ENCODE peak calls at places on chromosomes 11 and 22, in eight cellular contexts. E, V, U, O, C, I, K and R are unnamed samples.

GRCh38 chr11:26297179-26297970 is 34.6 kb upstream of the ANO3 start:
- DNase-seq in E (peak), V (peak), U (no peak), O (no peak), C (no peak), I (no peak), K (no peak), R (no peak)

GRCh38 chr22:35217541-35217940 is 39.8 kb upstream of the HMGXB4 start:
- DNase-seq in E (no peak), V (no peak), U (no peak), O (no peak), C (no peak), I (no peak), K (no peak), R (no peak)

GRCh38 chr11:12581923-12582322 is 92.3 kb upstream of the TEAD1 start:
- DNase-seq in E (peak), V (peak), U (no peak), O (no peak), C (no peak), I (no peak), K (no peak), R (peak)

GRCh38 chr22:47124451-47124881 is 362.0 kb downstream of the TBC1D22A start:
- DNase-seq in E (no peak), V (no peak), U (no peak), O (no peak), C (no peak), I (no peak), K (no peak), R (no peak)

GRCh38 chr11:34977039-34977906 is 60.9 kb downstream of the PDHX start:
- DNase-seq in E (no peak), V (peak), U (no peak), O (no peak), C (no peak), I (no peak), K (no peak), R (no peak)

GRCh38 chr11:110156503-110156902 is 63.3 kb downstream of the ZC3H12C start:
- DNase-seq in E (no peak), V (no peak), U (no peak), O (no peak), C (no peak), I (no peak), K (no peak), R (no peak)

GRCh38 chr22:20014526-20015186 is 2.0 kb downstream of the ARVCF start:
- DNase-seq in E (no peak), V (no peak), U (no peak), O (no peak), C (no peak), I (no peak), K (no peak), R (no peak)

GRCh38 chr22:39087881-39088687 is 9.0 kb upstream of the APOBEC3H start:
- DNase-seq in E (peak), V (no peak), U (no peak), O (peak), C (no peak), I (peak), K (no peak), R (no peak)

GRCh38 chr11:126716456-126717083 is 284.0 kb downstream of the KIRREL3 start:
- DNase-seq in E (peak), V (peak), U (peak), O (peak), C (no peak), I (no peak), K (peak), R (peak)

GRCh38 chr22:39234157-39234793 is 10.5 kb downstream of the PDGFB start:
- DNase-seq in E (no peak), V (no peak), U (no peak), O (peak), C (no peak), I (no peak), K (no peak), R (no peak)

GRCh38 chr22:20378110-20378509 is 15.8 kb upstream of the ZNF74 start:
- DNase-seq in E (no peak), V (no peak), U (no peak), O (no peak), C (no peak), I (no peak), K (no peak), R (no peak)

GRCh38 chr11:34552270-34552669 is 38.7 kb upstream of the ELF5 start:
- DNase-seq in E (no peak), V (no peak), U (no peak), O (no peak), C (no peak), I (no peak), K (no peak), R (peak)

GRCh38 chr11:121473064-121473777 is 20.5 kb upstream of the SORL1-AS1 start:
- DNase-seq in E (no peak), V (no peak), U (no peak), O (no peak), C (no peak), I (no peak), K (no peak), R (no peak)

GRCh38 chr11:60924906-60925684 is 835 bp downstream of the TMEM132A start:
- DNase-seq in E (no peak), V (no peak), U (no peak), O (no peak), C (no peak), I (no peak), K (no peak), R (no peak)

GRCh38 chr11:100932474-100933100 is 197.0 kb downstream of the PGR start:
- DNase-seq in E (peak), V (peak), U (no peak), O (no peak), C (no peak), I (no peak), K (no peak), R (no peak)

GRCh38 chr22:39208013-39208680 is 36.6 kb downstream of the PDGFB start:
- DNase-seq in E (no peak), V (no peak), U (no peak), O (peak), C (no peak), I (peak), K (no peak), R (no peak)

GRCh38 chr11:57240757-57241156 is 3.7 kb upstream of the APLNR start:
- DNase-seq in E (no peak), V (no peak), U (no peak), O (no peak), C (no peak), I (no peak), K (no peak), R (no peak)

GRCh38 chr11:119910056-119910455 is 181.1 kb upstream of the NECTIN1 start:
- DNase-seq in E (no peak), V (no peak), U (peak), O (no peak), C (no peak), I (no peak), K (peak), R (no peak)

GRCh38 chr11:72613977-72614376 is 60.2 kb downstream of the PDE2A start:
- DNase-seq in E (peak), V (no peak), U (no peak), O (no peak), C (no peak), I (no peak), K (peak), R (no peak)

GRCh38 chr11:30017467-30017895 is 651 bp upstream of the KCNA4 start:
- DNase-seq in E (no peak), V (no peak), U (no peak), O (peak), C (no peak), I (no peak), K (no peak), R (peak)

GRCh38 chr11:33642461-33643166 is 58.0 kb downstream of the C11orf91 start:
- DNase-seq in E (no peak), V (no peak), U (no peak), O (no peak), C (no peak), I (no peak), K (no peak), R (no peak)

GRCh38 chr11:62428871-62429601 is 10.2 kb downstream of the SCGB1A1 start:
- DNase-seq in E (no peak), V (no peak), U (no peak), O (no peak), C (no peak), I (no peak), K (no peak), R (no peak)

GRCh38 chr11:131179867-131180266 is 190.5 kb upstream of the NTM start:
- DNase-seq in E (no peak), V (no peak), U (no peak), O (no peak), C (no peak), I (no peak), K (no peak), R (no peak)

GRCh38 chr11:34346551-34346950 is 11.3 kb downstream of the ABTB2 start:
- DNase-seq in E (no peak), V (peak), U (no peak), O (no peak), C (no peak), I (no peak), K (no peak), R (no peak)

GRCh38 chr11:112880454-112880853 is 80.8 kb upstream of the NCAM1 start:
- DNase-seq in E (no peak), V (no peak), U (no peak), O (no peak), C (no peak), I (no peak), K (no peak), R (no peak)

GRCh38 chr11:62792193-62792575 is 378 bp upstream of the TMEM223 start:
- DNase-seq in E (peak), V (no peak), U (no peak), O (peak), C (no peak), I (peak), K (peak), R (peak)

GRCh38 chr11:121318848-121319834 is 26.6 kb downstream of the SC5D start:
- DNase-seq in E (peak), V (no peak), U (no peak), O (no peak), C (no peak), I (no peak), K (no peak), R (no peak)

GRCh38 chr22:37232140-37232998 is 11.7 kb downstream of the RAC2 start:
- DNase-seq in E (no peak), V (no peak), U (no peak), O (no peak), C (no peak), I (no peak), K (peak), R (no peak)

GRCh38 chr11:43268161-43268560 is 43.6 kb upstream of the API5 start:
- DNase-seq in E (no peak), V (no peak), U (peak), O (no peak), C (no peak), I (no peak), K (no peak), R (no peak)

GRCh38 chr11:20589796-20590195 is 9.6 kb upstream of the SLC6A5 start:
- DNase-seq in E (no peak), V (no peak), U (no peak), O (no peak), C (no peak), I (no peak), K (no peak), R (no peak)

GRCh38 chr11:46625406-46625805 is 8.1 kb downstream of the ATG13 start:
- DNase-seq in E (no peak), V (no peak), U (peak), O (no peak), C (no peak), I (no peak), K (no peak), R (no peak)

GRCh38 chr22:27686534-27686933 is 115.0 kb downstream of the MN1 start:
- DNase-seq in E (peak), V (peak), U (peak), O (no peak), C (no peak), I (peak), K (peak), R (no peak)

DNA sequence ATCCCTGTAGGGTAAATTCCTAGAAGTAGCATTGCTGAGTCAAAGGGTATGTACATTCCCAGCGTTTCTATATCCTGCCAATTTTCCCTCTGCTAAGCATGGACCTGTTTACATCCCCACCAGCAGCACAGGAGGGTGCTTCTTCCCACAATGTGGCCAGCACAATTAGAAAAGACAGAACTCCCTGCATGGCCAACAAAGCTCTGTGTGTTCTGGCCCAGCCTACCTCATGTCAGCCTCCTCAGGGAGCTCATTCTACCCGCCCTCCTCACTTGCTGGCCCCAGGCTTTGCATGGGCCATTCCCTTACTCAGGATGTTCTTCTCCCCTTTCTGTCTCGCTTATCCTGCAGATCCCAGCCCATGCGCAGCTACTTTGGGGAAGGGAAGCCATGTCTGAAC is 186.1 kb downstream of the DSCAML1 start:
- DNase-seq in E (no peak), V (no peak), U (no peak), O (no peak), C (no peak), I (peak), K (no peak), R (no peak)
- TF ChIP-seq EP300 in E (no peak), V (no peak), U (no peak), O (no peak), C (no peak), I (no peak), K (no peak), R (no peak)

GRCh38 chr11:129195682-129196081 is 3.6 kb upstream of the ARHGAP32 start:
- DNase-seq in E (no peak), V (no peak), U (no peak), O (no peak), C (no peak), I (no peak), K (no peak), R (no peak)

GRCh38 chr11:129191649-129192048 is 476 bp downstream of the ARHGAP32 start:
- DNase-seq in E (no peak), V (no peak), U (no peak), O (no peak), C (no peak), I (no peak), K (no peak), R (no peak)

GRCh38 chr11:129190087-129190486 is 2.0 kb downstream of the ARHGAP32 start:
- DNase-seq in E (no peak), V (peak), U (peak), O (no peak), C (no peak), I (no peak), K (peak), R (no peak)

GRCh38 chr11:129189646-129190045 is 2.5 kb downstream of the ARHGAP32 start:
- DNase-seq in E (no peak), V (no peak), U (no peak), O (no peak), C (no peak), I (no peak), K (no peak), R (no peak)

GRCh38 chr11:129192150-129192549 is at the start of gene ARHGAP32:
- DNase-seq in E (no peak), V (no peak), U (no peak), O (no peak), C (no peak), I (no peak), K (peak), R (no peak)
- TF ChIP-seq EP300 in E (no peak), V (no peak), U (no peak), O (no peak), C (no peak), I (no peak), K (no peak), R (no peak)

DNA sequence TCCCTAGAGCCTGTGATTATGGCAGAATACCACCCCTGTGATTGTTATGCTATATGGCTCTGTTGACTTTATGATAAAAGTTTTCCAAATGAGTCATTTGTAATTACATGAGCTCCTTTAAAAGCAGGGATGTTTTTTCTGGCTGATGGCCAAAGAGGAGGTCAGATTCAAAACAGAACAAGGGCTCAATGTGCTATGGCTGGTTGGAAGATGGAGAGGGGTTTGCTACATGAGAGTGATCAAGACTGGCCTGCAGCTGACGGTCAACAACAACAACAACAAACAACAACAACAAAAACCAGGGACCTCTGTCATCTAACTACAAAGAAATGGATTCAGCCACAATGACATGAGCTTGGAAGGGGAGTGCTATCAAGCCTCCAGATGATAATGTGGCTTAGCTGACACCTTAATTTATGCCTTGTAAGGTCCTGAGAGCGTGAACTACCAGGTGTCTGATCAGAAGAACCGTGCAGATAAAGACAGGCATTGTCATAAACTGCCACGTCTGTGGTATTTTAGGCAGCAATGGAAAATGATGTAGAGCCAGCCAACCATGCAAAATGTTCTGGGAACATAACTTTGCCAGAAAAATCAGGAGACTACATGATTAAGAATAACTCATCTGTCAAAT is 47.2 kb downstream of the PIWIL3 start:
- DNase-seq in E (peak), V (peak), U (peak), O (no peak), C (no peak), I (no peak), K (no peak), R (no peak)
- TF ChIP-seq EP300 in E (peak), V (no peak), U (no peak), O (no peak), C (no peak), I (no peak), K (no peak), R (no peak)

GRCh38 chr22:25024895-25025294 is 72.4 kb downstream of the KIAA1671 start:
- DNase-seq in E (no peak), V (no peak), U (no peak), O (no peak), C (no peak), I (no peak), K (no peak), R (no peak)
- TF ChIP-seq EP300 in E (no peak), V (no peak), U (no peak), O (no peak), C (no peak), I (no peak), K (no peak), R (no peak)

GRCh38 chr11:575324-575995 is 810 bp upstream of the PHRF1 start:
- DNase-seq in E (peak), V (peak), U (no peak), O (peak), C (no peak), I (no peak), K (no peak), R (no peak)
- TF ChIP-seq EP300 in E (no peak), V (no peak), U (no peak), O (no peak), C (no peak), I (no peak), K (no peak), R (no peak)

GRCh38 chr22:49771266-49772065 is 56.2 kb downstream of the BRD1 start:
- DNase-seq in E (no peak), V (no peak), U (no peak), O (peak), C (no peak), I (peak), K (no peak), R (no peak)

GRCh38 chr22:49774046-49774445 is 53.6 kb downstream of the BRD1 start:
- DNase-seq in E (no peak), V (no peak), U (no peak), O (no peak), C (no peak), I (no peak), K (no peak), R (no peak)

GRCh38 chr22:49773531-49773930 is 54.1 kb downstream of the BRD1 start:
- DNase-seq in E (no peak), V (no peak), U (no peak), O (no peak), C (no peak), I (no peak), K (no peak), R (peak)

GRCh38 chr22:49774499-49775151 is 53.0 kb downstream of the BRD1 start:
- DNase-seq in E (no peak), V (no peak), U (no peak), O (no peak), C (no peak), I (no peak), K (no peak), R (peak)

DNA sequence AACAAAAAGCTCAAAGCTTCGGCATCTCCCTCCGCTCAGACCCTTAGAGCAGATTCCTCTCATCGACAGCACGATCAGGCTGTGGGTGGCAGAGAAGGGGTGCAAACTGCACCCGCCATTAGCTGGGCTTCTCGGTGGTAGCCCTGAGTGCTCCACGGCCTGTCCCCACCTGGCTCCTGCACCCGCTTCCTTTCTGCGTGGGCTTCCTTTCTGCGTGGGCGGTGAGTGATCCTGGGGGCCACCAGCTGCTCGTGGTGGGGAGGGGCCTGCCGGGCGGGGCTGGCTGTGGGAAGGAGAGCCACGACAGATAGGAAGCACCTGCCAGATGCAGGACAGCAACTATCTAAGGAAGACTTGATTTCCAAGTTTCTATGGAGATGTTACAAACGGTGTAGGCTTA is 55.0 kb downstream of the BRD1 start:
- DNase-seq in E (no peak), V (no peak), U (no peak), O (no peak), C (no peak), I (no peak), K (no peak), R (peak)
- TF ChIP-seq EP300 in E (no peak), V (no peak), U (no peak), O (no peak), C (no peak), I (no peak), K (no peak), R (no peak)

GRCh38 chr11:17498475-17498874 is 21.8 kb upstream of the ABCC8 start:
- DNase-seq in E (peak), V (no peak), U (no peak), O (peak), C (no peak), I (no peak), K (no peak), R (no peak)
- TF ChIP-seq EP300 in E (no peak), V (no peak), U (no peak), O (no peak), C (no peak), I (no peak), K (no peak), R (no peak)

GRCh38 chr11:104876838-104877500 is 21.3 kb downstream of the CASP12 start:
- DNase-seq in E (no peak), V (no peak), U (no peak), O (no peak), C (no peak), I (no peak), K (no peak), R (no peak)
- TF ChIP-seq EP300 in E (no peak), V (no peak), U (no peak), O (no peak), C (no peak), I (no peak), K (no peak), R (no peak)

GRCh38 chr11:70667767-70668166 is 269.4 kb downstream of the CTTN start:
- DNase-seq in E (no peak), V (no peak), U (no peak), O (no peak), C (no peak), I (no peak), K (no peak), R (no peak)

GRCh38 chr11:70669281-70669680 is 271.0 kb downstream of the CTTN start:
- DNase-seq in E (no peak), V (no peak), U (no peak), O (no peak), C (no peak), I (no peak), K (no peak), R (no peak)

GRCh38 chr11:70669871-70670683 is 271.7 kb downstream of the CTTN start:
- DNase-seq in E (no peak), V (no peak), U (no peak), O (no peak), C (no peak), I (no peak), K (no peak), R (no peak)

GRCh38 chr11:70670684-70671034 is 272.3 kb downstream of the CTTN start:
- DNase-seq in E (no peak), V (no peak), U (no peak), O (no peak), C (no peak), I (no peak), K (no peak), R (no peak)

GRCh38 chr11:70668204-70669202 is 270.2 kb downstream of the CTTN start:
- DNase-seq in E (no peak), V (no peak), U (no peak), O (no peak), C (no peak), I (no peak), K (no peak), R (no peak)
- TF ChIP-seq EP300 in E (no peak), V (no peak), U (no peak), O (no peak), C (no peak), I (no peak), K (no peak), R (no peak)